ENCODE peak calls at places on chromosomes 3 and 15, in five cellular contexts. B is sigmoid colon, Q is GM12878, G is heart left ventricle, O is uterus. C is an unnamed sample.

GRCh38 chr15:43465105-43465504 is 27.9 kb downstream of the TP53BP1 start:
- DNase-seq in G (no peak), B (no peak), Q (no peak), O (no peak), C (no peak)

GRCh38 chr3:49554639-49555265 is 475 bp downstream of the BSN start:
- DNase-seq in G (peak; percentile 53), B (no peak), O (no peak), Q (no peak), C (peak; percentile 88)

GRCh38 chr3:186241910-186242821 is 119.9 kb downstream of the DGKG start:
- DNase-seq in B (peak; percentile 79), G (peak; percentile 86), Q (no peak), O (peak; percentile 23), C (peak; percentile 88)

GRCh38 chr15:67761343-67761742 is 64.0 kb upstream of the SKOR1 start:
- DNase-seq in G (no peak), Q (no peak), B (no peak), O (no peak), C (no peak)

GRCh38 chr15:92847841-92848240 is 52.3 kb upstream of the CHD2 start:
- DNase-seq in G (no peak), O (no peak), B (no peak), Q (no peak), C (no peak)

GRCh38 chr15:25900901-25901300 is 37.8 kb upstream of the ATP10A start:
- DNase-seq in O (no peak), G (no peak), Q (no peak), B (no peak), C (no peak)

GRCh38 chr3:30512596-30512995 is 93.8 kb upstream of the TGFBR2 start:
- DNase-seq in Q (no peak), O (no peak), G (no peak), B (no peak), C (no peak)

GRCh38 chr3:50256978-50257890 is 11.7 kb upstream of the SEMA3B start:
- DNase-seq in O (no peak), Q (no peak), G (no peak), B (no peak), C (no peak)

GRCh38 chr3:127789051-127789450 is 33.3 kb downstream of the MGLL start:
- DNase-seq in G (no peak), O (no peak), Q (no peak), B (peak; percentile 62), C (peak; percentile 33)

GRCh38 chr15:57410373-57410772 is 34.1 kb downstream of the CGNL1 start:
- DNase-seq in O (no peak), B (no peak), Q (no peak), G (no peak), C (no peak)

GRCh38 chr15:83559310-83559966 is 94.5 kb upstream of the ADAMTSL3 start:
- DNase-seq in G (no peak), Q (peak; percentile 20), B (peak; percentile 78), O (peak; percentile 36), C (no peak)

DNA sequence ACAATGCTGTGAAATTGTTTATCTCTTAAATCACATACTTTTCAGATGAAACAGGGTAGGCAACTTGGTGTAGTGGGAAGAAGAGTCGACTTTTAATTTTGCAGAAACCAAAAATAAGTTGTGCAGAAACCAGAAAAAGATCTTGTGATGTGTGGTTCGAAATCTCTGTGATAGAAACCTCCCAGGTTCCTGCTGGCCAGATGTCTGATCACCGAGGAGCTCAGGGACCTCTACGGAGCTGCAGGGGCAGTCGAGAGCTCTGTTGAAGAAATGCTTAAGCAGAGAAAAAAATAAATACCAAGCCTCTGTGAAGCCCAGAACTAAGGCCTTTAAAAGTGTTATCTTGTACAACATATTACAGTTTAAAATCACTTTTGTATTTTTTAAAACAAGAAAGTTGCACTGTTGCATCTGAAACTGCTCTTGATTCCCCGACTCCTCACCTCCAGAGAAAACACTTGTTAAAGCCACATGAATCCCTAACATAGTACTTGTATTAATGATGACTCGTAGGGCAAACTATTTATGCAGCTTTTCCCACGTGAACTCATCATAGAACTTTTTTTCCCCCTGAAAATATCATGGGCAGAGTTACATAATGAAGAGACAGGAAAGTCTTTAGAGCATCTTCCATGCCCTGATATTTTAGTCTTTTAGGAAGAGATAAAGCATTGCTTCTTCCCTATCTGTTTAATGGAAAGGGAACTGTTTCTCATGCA is 51.3 kb downstream of the CCK start:
- DNase-seq in B (no peak), Q (no peak), G (no peak), O (no peak), C (no peak)
- H3K4me1 ChIP-seq in B (peaks cover 7% of the 10 kb centered on the region), Q (peaks cover 48% of the 10 kb centered on the region), G (peaks cover under 1% of the 10 kb centered on the region), O (no peaks in the 10 kb centered on the region), C (peaks cover 61% of the 10 kb centered on the region)

DNA sequence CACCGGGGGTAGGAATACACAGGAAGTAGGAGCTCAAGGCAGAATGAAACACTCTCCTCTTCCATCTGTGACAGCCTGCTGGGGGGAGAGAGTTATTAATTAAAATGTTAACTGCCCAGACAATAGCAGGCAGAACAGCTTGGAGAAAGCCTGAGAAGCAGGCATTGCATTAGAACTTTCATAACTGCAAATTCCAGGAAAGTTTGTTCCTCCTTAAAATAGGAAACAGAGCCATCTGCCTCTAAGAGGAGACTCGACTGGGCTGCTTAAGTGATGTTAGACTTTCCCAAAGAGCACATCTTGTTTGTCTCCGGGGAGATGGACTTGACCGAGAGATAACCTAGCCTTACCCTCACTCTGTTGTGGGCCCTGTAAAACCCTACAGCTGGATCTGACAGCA is 69.5 kb downstream of the LRTM1 start:
- DNase-seq in B (no peak), Q (no peak), O (no peak), G (no peak), C (no peak)
- H3K36me3 ChIP-seq in B (no peaks in the 10 kb centered on the region), Q (no peaks in the 10 kb centered on the region), O (no peaks in the 10 kb centered on the region), G (no peaks in the 10 kb centered on the region), C (no peaks in the 10 kb centered on the region)

GRCh38 chr3:150543531-150543930 is 2.8 kb downstream of the SERP1 start:
- DNase-seq in B (no peak), Q (no peak), O (no peak), G (no peak), C (no peak)
- TF ChIP-seq POLR2A in B (no peak), Q (no peak), O (no peak), G (no peak), C (no peak)

GRCh38 chr15:41778503-41778902 is 4.2 kb downstream of the MAPKBP1 start:
- DNase-seq in Q (no peak), G (no peak), B (no peak), O (no peak), C (no peak)
- H3K4me1 ChIP-seq in Q (peaks cover 17% of the 10 kb centered on the region), G (peaks cover 58% of the 10 kb centered on the region), B (peaks cover 50% of the 10 kb centered on the region), O (no peaks in the 10 kb centered on the region), C (peaks cover 30% of the 10 kb centered on the region)

DNA sequence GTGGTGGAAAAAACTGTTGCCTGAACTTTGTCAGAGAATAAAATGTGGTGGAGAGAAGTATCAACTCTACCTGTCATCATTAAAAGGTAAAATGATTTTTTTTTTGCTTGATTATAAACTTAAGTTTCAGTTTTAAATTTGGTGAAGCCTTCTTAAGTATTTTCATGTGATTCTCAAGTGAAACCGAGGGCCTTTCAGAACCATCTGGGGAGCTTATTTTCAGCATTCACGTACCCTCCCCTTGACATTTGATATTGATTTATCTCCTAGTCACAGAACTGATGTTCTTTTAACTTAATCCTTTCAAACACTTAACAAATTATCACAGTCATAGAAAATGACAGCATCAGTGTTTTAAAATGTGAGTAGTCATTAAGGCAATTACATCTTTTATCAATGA is 38.5 kb downstream of the HPS3 start:
- DNase-seq in Q (no peak), O (no peak), G (no peak), B (no peak), C (no peak)
- H3K36me3 ChIP-seq in Q (peaks cover 1% of the 10 kb centered on the region), O (no peaks in the 10 kb centered on the region), G (peaks cover 44% of the 10 kb centered on the region), B (peaks cover 86% of the 10 kb centered on the region), C (peaks cover 100% of the 10 kb centered on the region)

DNA sequence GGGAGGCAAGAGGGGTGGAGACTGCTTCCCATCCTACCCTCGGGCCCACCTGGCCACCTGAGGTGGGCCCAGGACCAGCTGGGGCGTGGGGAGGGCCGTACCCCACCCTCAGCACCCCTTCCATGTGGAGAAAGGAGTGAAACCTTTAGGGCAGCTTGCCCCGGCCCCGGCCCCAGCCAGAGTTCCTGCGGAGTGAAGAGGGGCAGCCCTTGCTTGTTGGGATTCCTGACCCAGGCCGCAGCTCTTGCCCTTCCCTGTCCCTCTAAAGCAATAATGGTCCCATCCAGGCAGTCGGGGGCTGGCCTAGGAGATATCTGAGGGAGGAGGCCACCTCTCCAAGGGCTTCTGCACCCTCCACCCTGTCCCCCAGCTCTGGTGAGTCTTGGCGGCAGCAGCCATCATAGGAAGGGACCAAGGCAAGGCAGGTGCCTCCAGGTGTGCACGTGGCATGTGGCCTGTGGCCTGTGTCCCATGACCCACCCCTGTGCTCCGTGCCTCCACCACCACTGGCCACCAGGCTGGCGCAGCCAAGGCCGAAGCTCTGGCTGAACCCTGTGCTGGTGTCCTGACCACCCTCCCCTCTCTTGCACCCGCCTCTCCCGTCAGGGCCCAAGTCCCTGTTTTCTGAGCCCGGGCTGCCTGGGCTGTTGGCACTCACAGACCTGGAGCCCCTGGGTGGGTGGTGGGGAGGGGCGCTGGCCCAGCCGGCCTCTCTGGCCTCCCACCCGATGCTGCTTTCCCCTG is 2.2 kb upstream of the FES start:
- DNase-seq in B (no peak), O (no peak), Q (no peak), G (no peak), C (peak; percentile 80)
- TF ChIP-seq POLR2A in B (no peak), O (no peak), Q (peak; percentile 72), G (no peak), C (no peak)

DNA sequence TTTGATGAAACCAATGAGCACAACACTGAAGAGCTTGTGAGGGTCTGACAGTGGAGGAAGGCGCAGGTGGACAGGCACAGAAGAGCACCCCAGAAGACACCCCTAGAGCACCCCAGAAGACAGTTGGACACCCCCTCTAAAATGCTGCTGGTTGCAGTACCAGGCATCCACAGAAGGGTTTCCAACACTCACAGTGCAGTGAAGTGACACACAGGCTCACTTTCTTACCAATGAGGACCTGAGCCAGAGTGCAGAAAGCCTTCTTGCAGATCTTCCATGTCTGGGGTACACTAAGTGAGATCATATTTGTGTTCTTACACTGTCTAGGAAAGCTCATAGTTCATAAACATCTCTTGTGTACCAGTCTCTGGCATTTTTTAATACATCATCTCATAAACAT is 27.6 kb downstream of the CCNL1 start:
- DNase-seq in G (no peak), B (no peak), Q (no peak), O (no peak), C (no peak)
- H3K4me1 ChIP-seq in G (peaks cover 82% of the 10 kb centered on the region), B (peaks cover 51% of the 10 kb centered on the region), Q (peaks cover 40% of the 10 kb centered on the region), O (peaks cover 18% of the 10 kb centered on the region), C (peaks cover 75% of the 10 kb centered on the region)

GRCh38 chr15:84643838-84644237 is 10.2 kb downstream of the WDR73 start:
- DNase-seq in B (peak; percentile 11), O (no peak), G (no peak), Q (no peak), C (no peak)
- H3K36me3 ChIP-seq in B (peaks cover 100% of the 10 kb centered on the region), O (no peaks in the 10 kb centered on the region), G (peaks cover 99% of the 10 kb centered on the region), Q (peaks cover 14% of the 10 kb centered on the region), C (peaks cover 100% of the 10 kb centered on the region)

DNA sequence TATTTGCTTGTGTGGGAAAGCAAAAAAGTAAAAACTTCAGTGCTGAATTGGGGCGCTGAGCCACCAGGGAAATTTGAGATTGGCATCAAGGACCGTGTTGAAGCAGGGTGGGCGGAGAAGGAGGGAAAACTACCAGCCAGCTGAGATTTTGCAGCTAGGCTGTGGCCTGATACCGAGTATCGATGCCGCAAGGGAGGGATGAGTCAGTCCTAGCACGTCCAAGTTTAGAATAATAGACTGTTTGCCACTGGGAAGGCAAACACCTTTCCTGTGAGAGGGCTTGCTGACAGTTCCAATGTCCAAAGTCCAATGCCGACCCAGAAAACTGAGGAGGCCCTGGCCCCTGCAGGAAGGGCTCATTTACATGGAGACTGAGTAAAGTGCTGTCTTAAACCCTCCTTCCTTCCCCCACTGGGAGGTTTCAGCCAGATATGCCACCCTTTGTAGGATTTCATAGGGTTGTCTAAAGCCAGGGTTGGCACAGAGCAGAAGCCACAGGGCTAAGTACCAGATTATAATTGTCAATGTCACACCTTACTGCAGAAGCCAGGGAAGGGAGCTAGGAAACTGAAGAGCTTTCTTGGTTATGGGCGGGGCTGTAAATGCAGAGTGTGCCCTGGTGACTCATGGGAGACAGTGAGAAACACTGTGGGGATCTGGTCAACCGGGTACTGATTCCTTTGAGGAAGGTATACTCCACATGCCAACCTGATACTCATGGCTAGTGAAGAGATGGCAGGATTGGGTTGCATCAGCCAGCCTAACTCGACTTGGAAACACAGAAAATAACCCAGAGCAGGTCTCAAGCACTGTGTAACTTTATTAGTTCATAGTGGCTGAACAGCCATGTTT is 28.4 kb upstream of the PIK3CB start:
- DNase-seq in Q (no peak), G (peak; percentile 43), B (no peak), O (no peak), C (peak; percentile 43)
- TF ChIP-seq POLR2A in Q (no peak), G (no peak), B (no peak), O (no peak), C (no peak)